ENCODE peak calls at places on chromosomes 16 and 17, in five cellular contexts. E is WTC11, J is K562, Z is HepG2, K is GM12878. C is an unnamed sample.

GRCh38 chr17:65588194-65588808 is 26.9 kb upstream of the AXIN2 start:
- DNase-seq in J (no peak), E (no peak), K (no peak), Z (peak), C (peak)

GRCh38 chr16:87806608-87807546 is 41.1 kb upstream of the KLHDC4 start:
- DNase-seq in J (peak), K (no peak), Z (peak), E (no peak), C (peak)

GRCh38 chr16:79089735-79090284 is 510.7 kb downstream of the MAF start:
- DNase-seq in K (peak), E (no peak), Z (no peak), J (no peak), C (no peak)

GRCh38 chr16:23420011-23420410 is 33.0 kb downstream of the COG7 start:
- DNase-seq in Z (no peak), E (no peak), K (no peak), J (no peak), C (no peak)

GRCh38 chr16:56869513-56870270 is 4.7 kb downstream of the SLC12A3 start:
- DNase-seq in K (no peak), Z (peak), E (peak), J (peak), C (peak)

GRCh38 chr17:61579961-61580360 is 11.1 kb downstream of the NACA2 start:
- DNase-seq in J (peak), E (no peak), K (no peak), Z (peak), C (no peak)

GRCh38 chr16:54027126-54027922 is 259.3 kb downstream of the IRX3 start:
- DNase-seq in E (no peak), K (no peak), Z (no peak), J (no peak), C (no peak)

GRCh38 chr17:42797067-42798007 is 1.2 kb downstream of the COA3 start:
- DNase-seq in J (no peak), E (no peak), Z (peak), K (no peak), C (no peak)

GRCh38 chr17:61158372-61158771 is 241.3 kb upstream of the TBX2 start:
- DNase-seq in Z (no peak), J (no peak), K (no peak), E (no peak), C (peak)

GRCh38 chr16:23948949-23949392 is 113.2 kb downstream of the PRKCB start:
- DNase-seq in K (no peak), Z (no peak), J (no peak), E (no peak), C (no peak)

GRCh38 chr17:40218740-40219072 is 398 bp upstream of the WIPF2 start:
- DNase-seq in Z (peak), J (peak), K (peak), E (peak), C (peak)

GRCh38 chr16:1167276-1168107 is 14.6 kb downstream of the CACNA1H start:
- DNase-seq in E (peak), J (no peak), Z (no peak), K (no peak), C (no peak)

GRCh38 chr17:18157354-18157985 is 26.2 kb upstream of the ALKBH5 start:
- DNase-seq in J (no peak), Z (no peak), K (no peak), E (no peak), C (no peak)

GRCh38 chr16:27838536-27839175 is 224.9 kb downstream of the GSG1L start:
- DNase-seq in Z (no peak), J (no peak), K (no peak), E (no peak), C (no peak)

GRCh38 chr16:58038219-58038641 is 12.7 kb downstream of the MMP15 start:
- DNase-seq in K (no peak), E (no peak), Z (no peak), J (no peak), C (no peak)

GRCh38 chr17:38528101-38528500 is 77.7 kb downstream of the SRCIN1 start:
- DNase-seq in J (no peak), K (no peak), E (no peak), Z (no peak), C (no peak)

GRCh38 chr17:78885956-78886355 is 17.0 kb downstream of the CEP295NL start:
- DNase-seq in E (no peak), Z (no peak), J (no peak), K (no peak), C (no peak)

GRCh38 chr16:85205747-85206471 is 93.6 kb upstream of the CIBAR2 start:
- DNase-seq in E (no peak), Z (peak), K (no peak), J (no peak), C (no peak)

GRCh38 chr16:79599837-79600635 is 501 bp downstream of the MAF start:
- DNase-seq in J (no peak), Z (no peak), E (peak), K (no peak), C (peak)

GRCh38 chr17:41610965-41611640 is 1.5 kb downstream of the KRT16 start:
- DNase-seq in E (no peak), J (no peak), K (no peak), Z (no peak), C (no peak)

GRCh38 chr17:545156-545555 is 169.5 kb downstream of the VPS53 start:
- DNase-seq in K (no peak), E (peak), J (no peak), Z (no peak), C (no peak)

GRCh38 chr16:30335598-30336474 is 19.3 kb downstream of the CD2BP2 start:
- DNase-seq in K (peak), E (no peak), Z (peak), J (no peak), C (no peak)

GRCh38 chr17:16449121-16449570 is 33.8 kb downstream of the TRPV2 start:
- DNase-seq in J (no peak), E (no peak), K (no peak), Z (no peak), C (no peak)

GRCh38 chr17:6525731-6526130 is 30.6 kb downstream of the PITPNM3 start:
- DNase-seq in Z (no peak), K (no peak), J (no peak), E (no peak), C (no peak)

GRCh38 chr17:80452173-80452915 is 24.1 kb downstream of the NPTX1 start:
- DNase-seq in E (no peak), K (no peak), Z (no peak), J (no peak), C (no peak)

GRCh38 chr16:84571010-84571409 is 46.9 kb downstream of the COTL1 start:
- DNase-seq in E (no peak), J (no peak), Z (no peak), K (no peak), C (no peak)

GRCh38 chr17:17151541-17151940 is 54.6 kb downstream of the PLD6 start:
- DNase-seq in K (no peak), J (no peak), E (no peak), Z (no peak), C (peak)

GRCh38 chr16:74213372-74213771 is 83.2 kb upstream of the PSMD7 start:
- DNase-seq in K (no peak), E (no peak), J (no peak), Z (no peak), C (no peak)

DNA sequence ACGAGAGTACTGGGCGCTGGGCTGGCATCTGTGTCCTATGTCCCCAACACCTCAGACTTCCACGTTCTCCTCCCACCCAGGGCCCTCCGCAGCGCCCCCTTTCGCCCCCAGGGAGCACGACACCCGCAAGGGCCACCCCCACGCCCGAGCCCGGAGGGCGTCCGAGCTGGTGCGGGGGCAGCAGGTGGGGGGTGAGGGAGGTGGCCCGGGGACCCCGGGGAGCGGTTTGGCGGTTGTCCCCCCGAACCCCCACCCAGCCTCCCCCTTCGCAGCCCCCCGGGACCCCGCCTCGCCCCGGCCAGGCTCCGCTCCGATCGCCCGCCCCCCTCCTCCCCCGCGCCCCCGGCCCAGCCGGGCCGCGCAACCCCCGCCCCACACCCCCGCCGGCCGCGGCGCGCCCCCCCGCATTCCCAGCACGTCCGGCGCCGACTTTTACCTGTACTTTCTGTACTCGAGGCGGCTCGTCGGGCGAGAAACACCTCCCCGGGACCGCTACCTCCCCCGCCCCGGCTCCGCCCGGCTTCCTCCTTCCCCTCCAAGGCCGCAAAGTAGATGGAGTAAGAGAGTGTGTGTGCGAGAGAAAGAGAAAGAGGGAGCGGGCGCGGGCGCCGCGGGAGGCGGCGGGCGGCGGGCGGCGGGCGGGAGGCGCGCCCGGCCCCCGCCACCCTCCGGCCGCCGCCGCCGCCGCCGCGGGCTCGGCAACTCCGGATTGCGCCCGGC is 897 bp downstream of the CDYL2 start:
- DNase-seq in K (no peak), E (peak), J (peak), Z (no peak), C (no peak)
- TF ChIP-seq ESRRA in K (no peak), E (no peak), J (no peak), Z (no peak), C (no peak)

GRCh38 chr16:68263559-68264127 is 683 bp upstream of the SLC7A6 start:
- DNase-seq in K (no peak), E (no peak), Z (no peak), J (no peak), C (no peak)

GRCh38 chr16:68265078-68265925 is 976 bp downstream of the SLC7A6 start:
- DNase-seq in E (peak), J (peak), K (no peak), Z (peak), C (peak)

GRCh38 chr16:68267612-68268405 is 3.5 kb downstream of the SLC7A6 start:
- DNase-seq in J (no peak), K (no peak), E (peak), Z (peak), C (no peak)

GRCh38 chr16:68259421-68259820 is 4.9 kb upstream of the SLC7A6 start:
- DNase-seq in Z (no peak), E (no peak), K (no peak), J (no peak), C (no peak)

DNA sequence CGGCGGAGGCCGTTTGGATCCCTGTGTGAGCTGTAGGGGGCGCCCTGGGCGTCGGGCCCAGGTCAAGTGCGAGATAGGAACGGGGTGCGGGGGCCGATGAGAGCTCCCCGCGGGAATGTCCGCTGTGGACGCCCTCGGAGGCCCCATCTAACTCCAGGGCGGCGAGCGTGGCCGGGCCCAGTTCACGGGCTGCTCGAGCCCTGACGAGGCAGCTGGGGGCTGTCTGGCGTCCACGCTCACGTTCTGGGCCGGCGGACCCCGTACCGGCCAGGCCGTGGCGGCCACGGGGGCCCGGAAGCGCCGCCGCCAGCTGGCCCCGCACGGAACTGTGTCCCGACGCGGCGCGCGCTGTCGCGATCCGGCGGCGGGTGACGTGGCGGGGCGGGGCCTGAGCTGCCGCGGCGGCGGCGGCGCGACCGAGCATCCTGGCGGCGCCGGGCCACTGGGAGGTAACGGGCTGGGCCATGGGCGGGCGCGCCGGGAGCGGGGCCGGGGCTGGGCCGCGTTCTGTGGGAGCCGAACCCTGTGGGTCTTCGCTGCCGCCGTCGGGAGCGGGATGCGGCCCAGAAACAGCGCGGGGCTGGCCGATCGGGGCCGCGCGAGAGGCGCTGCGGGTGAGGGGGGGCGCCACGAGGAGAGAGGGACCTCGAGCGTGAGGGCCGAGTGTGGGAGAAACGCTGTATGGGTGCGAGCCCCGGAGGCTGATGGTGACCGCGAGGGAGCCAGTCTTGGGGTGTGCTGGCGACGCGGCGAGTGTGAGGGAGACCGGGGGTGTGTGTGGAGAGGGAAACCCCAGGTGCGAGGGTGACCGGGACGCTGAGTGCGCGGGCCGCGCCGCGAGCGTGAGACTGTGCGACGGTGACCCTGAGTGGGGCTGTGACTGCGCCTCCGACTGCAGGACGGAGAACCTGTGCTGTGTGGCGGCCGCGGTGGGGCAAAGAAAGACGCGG is at the start of gene SLC7A6:
- DNase-seq in J (peak), E (peak), K (no peak), Z (peak), C (peak)
- TF ChIP-seq ESRRA in J (peak), E (peak), K (no peak), Z (no peak), C (no peak)

DNA sequence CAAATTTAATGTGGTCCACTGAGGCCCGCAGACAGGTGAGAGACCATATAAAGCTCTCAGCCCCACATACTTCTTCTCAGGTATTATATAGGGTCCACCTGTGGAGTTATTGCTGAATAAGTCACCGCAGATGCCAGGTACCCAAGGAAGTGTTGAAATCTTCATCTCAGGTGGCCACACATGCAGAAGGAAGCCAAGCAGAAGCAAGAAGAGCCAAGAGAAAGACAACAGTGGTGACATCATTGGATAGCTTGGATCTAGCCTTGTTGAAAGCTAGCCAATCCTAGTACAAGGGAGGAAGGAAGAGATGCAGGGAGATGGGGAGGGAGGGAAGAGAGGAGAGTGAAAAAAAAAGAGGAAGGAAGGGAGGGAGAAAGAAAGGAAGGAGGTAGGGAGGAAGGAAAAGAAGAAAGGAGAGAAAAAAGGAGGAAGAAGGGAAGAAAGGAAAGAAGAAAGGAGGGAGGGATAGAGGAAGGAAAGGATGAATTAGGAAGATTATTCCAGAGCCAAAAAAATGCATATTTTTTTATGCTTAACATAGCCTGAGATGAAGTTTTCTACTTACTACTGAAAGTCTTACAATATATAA is 12.5 kb downstream of the ADAMTS18 start:
- DNase-seq in E (no peak), J (no peak), K (no peak), Z (no peak), C (no peak)
- TF ChIP-seq ESRRA in E (no peak), J (no peak), K (no peak), Z (no peak), C (no peak)

DNA sequence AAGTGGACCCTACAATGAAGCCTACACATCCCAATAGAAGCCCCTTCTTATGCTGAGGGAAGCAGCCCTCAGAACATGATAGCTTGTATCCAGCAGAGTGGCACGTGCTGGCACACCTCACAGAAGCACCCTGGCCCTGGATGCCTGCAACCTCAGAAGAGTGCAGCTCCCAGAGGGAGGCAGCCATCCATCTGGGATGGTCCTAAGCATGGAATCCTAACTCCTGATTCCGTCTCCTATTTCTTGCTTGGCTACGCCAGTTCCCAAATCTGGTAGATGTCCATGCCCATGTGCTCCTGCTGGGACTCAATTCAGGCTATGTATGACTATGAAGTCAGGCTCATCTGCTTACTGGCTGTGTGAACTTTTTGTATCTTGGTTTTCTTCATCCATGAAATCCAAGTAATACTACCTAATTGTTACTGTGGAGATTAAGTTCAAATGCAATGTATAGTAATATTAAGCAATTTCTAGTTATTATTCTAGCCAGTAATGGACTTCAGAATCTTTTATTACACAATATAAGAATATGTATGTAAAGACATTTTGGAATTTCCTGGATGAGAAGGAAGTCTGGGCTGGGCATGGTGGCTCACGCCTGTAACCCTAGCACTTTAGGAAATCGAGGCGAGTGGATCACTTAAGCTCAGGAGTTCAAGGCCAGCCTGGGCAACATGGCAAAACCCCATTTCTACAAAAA is 32.4 kb downstream of the SIAH1 start:
- DNase-seq in J (no peak), E (no peak), K (no peak), Z (no peak), C (no peak)
- TF ChIP-seq ESRRA in J (no peak), E (no peak), K (no peak), Z (no peak), C (no peak)

GRCh38 chr17:71163121-71163812 is 957.6 kb upstream of the SOX9 start:
- DNase-seq in E (no peak), J (no peak), K (no peak), Z (no peak), C (no peak)
- TF ChIP-seq ESRRA in E (no peak), J (no peak), K (no peak), Z (no peak), C (no peak)

GRCh38 chr17:77471984-77472836 is 331.4 kb downstream of the SEC14L1 start:
- DNase-seq in Z (no peak), J (peak), K (no peak), E (no peak), C (no peak)
- TF ChIP-seq ESRRA in Z (no peak), J (no peak), K (no peak), E (no peak), C (no peak)

DNA sequence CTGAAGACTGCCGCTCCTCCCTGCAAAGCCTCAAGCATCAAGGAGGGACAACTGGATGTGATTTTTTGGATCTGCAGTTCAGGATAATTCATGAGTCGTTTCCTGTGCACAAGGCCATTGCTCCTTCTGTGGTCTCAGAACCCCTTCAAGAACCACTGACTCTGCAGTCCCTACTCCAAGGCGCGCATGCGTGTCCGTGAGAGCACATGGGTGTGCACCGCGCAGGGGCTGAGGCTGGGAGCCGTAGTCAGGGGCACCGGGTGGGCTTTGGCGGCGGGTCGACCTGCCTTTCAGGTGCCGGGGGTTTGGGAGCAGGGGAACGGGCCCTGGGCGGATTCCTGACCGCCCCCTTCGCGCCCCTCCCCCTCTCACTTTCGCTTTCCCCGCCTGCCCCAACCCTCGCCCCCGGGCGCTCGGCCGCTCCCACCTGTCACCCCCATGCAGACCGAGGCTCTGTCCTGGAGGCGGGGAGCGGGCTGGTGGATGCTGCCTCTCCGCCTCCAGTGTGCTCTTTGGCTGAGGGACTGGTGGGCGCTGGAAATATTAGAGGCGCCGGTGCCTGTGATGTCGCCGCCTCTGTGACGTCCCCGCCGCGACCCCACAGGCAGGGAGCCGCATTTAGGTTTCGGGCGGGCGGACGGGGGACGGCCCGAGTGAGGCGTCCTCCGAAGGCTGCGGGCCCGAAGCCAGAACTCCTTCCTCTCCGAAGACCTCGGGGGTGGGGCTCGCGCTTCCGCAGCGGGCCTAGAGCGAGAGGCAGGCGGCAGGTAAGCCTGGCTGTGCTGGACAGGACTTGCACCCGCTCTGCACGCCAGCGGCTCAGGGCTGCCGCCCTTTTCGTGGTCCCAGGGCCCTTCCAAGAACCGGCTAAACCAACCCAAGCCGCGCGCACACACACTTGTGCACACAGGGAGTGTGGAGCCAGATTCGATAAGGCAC is at the start of gene SPATA32:
- DNase-seq in Z (no peak), E (peak), J (no peak), K (no peak), C (no peak)
- TF ChIP-seq ESRRA in Z (no peak), E (no peak), J (no peak), K (no peak), C (no peak)

C was measured in A549.